ENCODE peak calls at places on chromosomes 2 and 18, in ten cellular contexts. P is MM.1S, B is left ventricle myocardium inferior, U is Peyer's patch, D is heart left ventricle, V is tibial artery, M is AG04450, J is uterus, Z is ovary, F is A673. O is an unnamed sample. For H3K27me3, the result is how much of the 10 kb centered on the place peaks cover.

GRCh38 chr18:56003651-56004050 is 415.7 kb upstream of the TCF4 start:
- DNase-seq in P (no peak), B (no peak), U (no peak), D (no peak), V (no peak), M (no peak), J (no peak), Z (peak), F (no peak), O (no peak)

GRCh38 chr2:214649440-214650205 is 159.9 kb downstream of the BARD1 start:
- DNase-seq in P (no peak), B (no peak), U (no peak), D (no peak), V (no peak), M (no peak), J (no peak), Z (no peak), F (peak), O (no peak)

GRCh38 chr2:128365217-128365905 is 46.7 kb upstream of the HS6ST1 start:
- DNase-seq in P (no peak), B (no peak), U (no peak), D (peak), V (peak), M (no peak), J (no peak), Z (no peak), F (no peak), O (peak)

GRCh38 chr2:38271697-38272096 is 105.4 kb downstream of the ATL2 start:
- DNase-seq in P (no peak), B (no peak), U (no peak), D (no peak), V (no peak), M (no peak), J (no peak), Z (no peak), F (no peak), O (no peak)

GRCh38 chr18:77114564-77115391 is 17.8 kb downstream of the MBP start:
- DNase-seq in P (no peak), B (peak), U (peak), D (peak), V (peak), M (peak), J (peak), Z (peak), F (no peak), O (peak)

GRCh38 chr2:33291278-33292013 is 185.0 kb upstream of the RASGRP3 start:
- DNase-seq in P (no peak), B (no peak), U (no peak), D (no peak), V (no peak), M (peak), J (no peak), Z (no peak), F (no peak), O (no peak)

GRCh38 chr2:37570773-37571570 is 100.5 kb downstream of the CDC42EP3 start:
- DNase-seq in P (no peak), B (no peak), U (no peak), D (no peak), V (peak), M (no peak), J (no peak), Z (no peak), F (no peak), O (peak)

GRCh38 chr18:22703883-22704626 is 229.1 kb upstream of the RBBP8 start:
- DNase-seq in P (peak), B (no peak), U (no peak), D (no peak), V (no peak), M (no peak), J (no peak), Z (no peak), F (peak), O (no peak)

GRCh38 chr2:223197046-223197445 is 145.1 kb downstream of the KCNE4 start:
- DNase-seq in P (no peak), B (no peak), U (no peak), D (no peak), V (no peak), M (no peak), J (no peak), Z (no peak), F (no peak), O (no peak)

GRCh38 chr2:24724111-24724775 is 68.9 kb downstream of the PTRHD1 start:
- DNase-seq in P (no peak), B (no peak), U (no peak), D (no peak), V (no peak), M (no peak), J (no peak), Z (no peak), F (no peak), O (no peak)

GRCh38 chr2:122980672-122981071 is 1044.4 kb upstream of the CNTNAP5 start:
- DNase-seq in P (no peak), B (peak), U (no peak), D (peak), V (no peak), M (no peak), J (no peak), Z (no peak), F (peak), O (peak)

GRCh38 chr2:15665067-15665942 is 73.6 kb downstream of the DDX1 start:
- DNase-seq in P (no peak), B (no peak), U (no peak), D (no peak), V (no peak), M (no peak), J (no peak), Z (no peak), F (no peak), O (no peak)

GRCh38 chr2:240603846-240604245 is 17.3 kb downstream of the CAPN10 start:
- DNase-seq in P (no peak), B (no peak), U (no peak), D (no peak), V (no peak), M (no peak), J (no peak), Z (peak), F (no peak), O (peak)

GRCh38 chr2:197309369-197310231 is 980 bp downstream of the ANKRD44 start:
- DNase-seq in P (peak), B (peak), U (peak), D (peak), V (peak), M (no peak), J (peak), Z (peak), F (peak), O (peak)

GRCh38 chr18:79526468-79527460 is 131.0 kb downstream of the NFATC1 start:
- DNase-seq in P (no peak), B (no peak), U (no peak), D (peak), V (peak), M (no peak), J (no peak), Z (peak), F (no peak), O (no peak)

GRCh38 chr2:30122362-30122761 is 24.4 kb upstream of the YPEL5 start:
- DNase-seq in P (no peak), B (no peak), U (no peak), D (no peak), V (no peak), M (no peak), J (no peak), Z (no peak), F (no peak), O (no peak)

GRCh38 chr2:30127016-30127893 is 19.6 kb upstream of the YPEL5 start:
- DNase-seq in P (no peak), B (no peak), U (no peak), D (no peak), V (no peak), M (no peak), J (no peak), Z (no peak), F (peak), O (no peak)
- H3K27ac ChIP-seq in P (no peak), B (no peak), U (no peak), D (no peak), V (no peak), M (no peak), J (no peak), Z (no peak), F (peak), O (no peak)

DNA sequence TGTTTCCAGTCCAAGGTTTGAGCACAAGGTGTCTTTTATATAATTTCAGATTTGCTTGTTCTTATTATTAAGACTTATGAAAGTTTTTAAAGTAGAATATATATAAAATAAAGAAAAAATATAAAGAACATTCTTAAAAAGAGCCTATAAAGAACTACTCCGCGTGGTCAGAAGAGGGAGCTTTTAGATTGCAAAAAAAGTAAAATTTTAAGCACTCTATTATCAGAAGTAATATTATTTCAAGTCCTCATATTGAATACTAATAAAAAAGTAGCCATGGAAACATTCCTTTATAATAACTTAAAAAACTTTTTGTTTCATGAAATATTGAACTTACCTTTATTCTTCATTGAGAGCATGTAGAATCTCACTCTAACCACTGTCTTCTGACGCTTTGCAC is 51.4 kb downstream of the LINC00305 start:
- DNase-seq in P (no peak), B (no peak), U (no peak), D (no peak), V (no peak), M (no peak), J (no peak), Z (no peak), F (peak), O (no peak)
- TF ChIP-seq CTCF in P (no peak), B (peak), U (no peak), D (no peak), V (no peak), M (no peak), J (no peak), Z (no peak), F (peak), O (peak)

GRCh38 chr18:62327977-62328376 is 2.9 kb downstream of the TNFRSF11A start:
- DNase-seq in P (no peak), B (no peak), U (no peak), D (no peak), V (no peak), M (no peak), J (no peak), Z (no peak), F (no peak), O (no peak)
- H3K27me3 ChIP-seq in P (under half), B (half or more), U (under half), D (half or more), V (half or more), M (half or more), J (under half), Z (under half), F (under half), O (under half)

GRCh38 chr2:158943973-158944372 is 24.5 kb upstream of the TANC1 start:
- DNase-seq in P (no peak), B (no peak), U (no peak), D (no peak), V (no peak), M (no peak), J (no peak), Z (no peak), F (no peak), O (no peak)
- H3K27ac ChIP-seq in P (no peak), B (no peak), U (no peak), D (no peak), V (no peak), M (no peak), J (no peak), Z (no peak), F (no peak), O (no peak)

GRCh38 chr2:102080451-102081054 is 62.0 kb upstream of the IL1R1 start:
- DNase-seq in P (no peak), B (no peak), U (no peak), D (no peak), V (no peak), M (no peak), J (no peak), Z (no peak), F (no peak), O (no peak)
- TF ChIP-seq CTCF in P (no peak), B (no peak), U (no peak), D (no peak), V (no peak), M (no peak), J (no peak), Z (no peak), F (no peak), O (no peak)

O was measured in psoas muscle.